ENCODE peak calls at places on chromosome 20, in nine cellular contexts. S is esophagus squamous epithelium; T is activated T-helper 9 cell treated with anti-CD3 and anti-CD28 coated beads, Interleukin-2, amount 50 U/mL, for 16 hours; M is naive thymus-derived CD8-positive, alpha-beta T cell; I is cardiac fibroblast; R is T-helper 2 cell; Z is activated T-helper 1 cell treated with Interleukin-2 at 50 U/mL for 16 hours; C is NCI-H460; Y is head of caudate nucleus. D is an unnamed sample.

GRCh38 chr20:62553838-62554161 is 78.0 kb upstream of the GATA5 start:
- DNase-seq in S (no peak), T (no peak), M (no peak), I (no peak), R (no peak), Z (no peak), C (no peak), Y (no peak), D (no peak)

GRCh38 chr20:61422636-61423425 is 170.8 kb downstream of the CDH4 start:
- DNase-seq in S (no peak), T (no peak), M (no peak), I (no peak), R (no peak), Z (no peak), C (no peak), Y (no peak), D (no peak)

GRCh38 chr20:59121714-59122376 is 41.8 kb upstream of the ZNF831 start:
- DNase-seq in S (no peak), T (no peak), M (no peak), I (no peak), R (no peak), Z (no peak), C (no peak), Y (no peak), D (no peak)

GRCh38 chr20:57897891-57898290 is 188.1 kb upstream of the PMEPA1 start:
- DNase-seq in S (no peak), T (no peak), M (no peak), I (no peak), R (no peak), Z (no peak), C (no peak), Y (no peak), D (no peak)

GRCh38 chr20:10538768-10539167 is 103.7 kb downstream of the SLX4IP start:
- DNase-seq in S (no peak), T (no peak), M (no peak), I (no peak), R (no peak), Z (no peak), C (no peak), Y (no peak), D (no peak)

GRCh38 chr20:21229163-21229562 is 74.0 kb upstream of the XRN2 start:
- DNase-seq in S (no peak), T (no peak), M (no peak), I (no peak), R (no peak), Z (no peak), C (no peak), Y (no peak), D (no peak)

GRCh38 chr20:57871237-57871632 is 161.4 kb upstream of the PMEPA1 start:
- DNase-seq in S (no peak), T (no peak), M (no peak), I (no peak), R (no peak), Z (no peak), C (no peak), Y (no peak), D (no peak)

GRCh38 chr20:52972190-52972937 is at the start of gene TSHZ2:
- DNase-seq in S (peak; percentile 6), T (peak; percentile 15), M (no peak), I (peak; percentile 70), R (peak; percentile 30), Z (peak; percentile 14), C (no peak), Y (no peak), D (no peak)

GRCh38 chr20:57383447-57384347 is 7.5 kb upstream of the RBM38 start:
- DNase-seq in S (no peak), T (no peak), M (no peak), I (no peak), R (no peak), Z (no peak), C (no peak), Y (no peak), D (no peak)

GRCh38 chr20:10861086-10861485 is 187.3 kb upstream of the JAG1 start:
- DNase-seq in S (no peak), T (no peak), M (no peak), I (peak; percentile 20), R (no peak), Z (no peak), C (no peak), Y (no peak), D (peak; percentile 51)

GRCh38 chr20:37911838-37912273 is 8.9 kb downstream of the VSTM2L start:
- DNase-seq in S (no peak), T (no peak), M (no peak), I (peak; percentile 61), R (no peak), Z (no peak), C (no peak), Y (no peak), D (no peak)